ENCODE peak calls at places on chromosome 21, in seven cellular contexts. One of them, this sample, is unnamed.
A peak's percentile ranks its signal among the peaks of the same experiment; 100 is the strongest.

GRCh38 chr21:26148071-26148470 is 22.5 kb downstream of the APP start:
- DNase-seq in K562: no peak
- DNase-seq in A549: peak; percentile 3
- DNase-seq in CD8-positive, alpha-beta T cell: no peak
- DNase-seq in astrocyte: no peak
- DNase-seq in IMR-90: no peak
- DNase-seq in uterus: no peak
- DNase-seq in this sample: peak; percentile 74

GRCh38 chr21:42583150-42583991 is 69.7 kb downstream of the SLC37A1 start:
- DNase-seq in uterus: no peak
- DNase-seq in IMR-90: no peak
- DNase-seq in K562: no peak
- DNase-seq in astrocyte: no peak
- DNase-seq in A549: no peak
- DNase-seq in CD8-positive, alpha-beta T cell: no peak
- DNase-seq in this sample: no peak

GRCh38 chr21:34941162-34941561 is 107.9 kb downstream of the RUNX1 start:
- DNase-seq in K562: no peak
- DNase-seq in uterus: no peak
- DNase-seq in A549: no peak
- DNase-seq in astrocyte: no peak
- DNase-seq in CD8-positive, alpha-beta T cell: no peak
- DNase-seq in IMR-90: no peak
- DNase-seq in this sample: no peak

GRCh38 chr21:27633631-27634030 is 666.7 kb upstream of the ADAMTS5 start:
- DNase-seq in astrocyte: no peak
- DNase-seq in A549: no peak
- DNase-seq in uterus: no peak
- DNase-seq in CD8-positive, alpha-beta T cell: no peak
- DNase-seq in IMR-90: no peak
- DNase-seq in K562: no peak
- DNase-seq in this sample: peak; percentile 17

GRCh38 chr21:25626752-25627151 is 12.3 kb upstream of the JAM2 start:
- DNase-seq in K562: no peak
- DNase-seq in IMR-90: no peak
- DNase-seq in A549: no peak
- DNase-seq in astrocyte: no peak
- DNase-seq in CD8-positive, alpha-beta T cell: no peak
- DNase-seq in uterus: peak; percentile 73
- DNase-seq in this sample: peak; percentile 9

GRCh38 chr21:42215942-42216725 is 2.8 kb upstream of the ABCG1 start:
- DNase-seq in IMR-90: no peak
- DNase-seq in A549: no peak
- DNase-seq in K562: no peak
- DNase-seq in uterus: no peak
- DNase-seq in astrocyte: no peak
- DNase-seq in CD8-positive, alpha-beta T cell: no peak
- DNase-seq in this sample: no peak

GRCh38 chr21:35095859-35096291 is 46.8 kb upstream of the RUNX1 start:
- DNase-seq in uterus: no peak
- DNase-seq in K562: no peak
- DNase-seq in IMR-90: peak; percentile 47
- DNase-seq in CD8-positive, alpha-beta T cell: no peak
- DNase-seq in astrocyte: peak; percentile 74
- DNase-seq in A549: no peak
- DNase-seq in this sample: peak; percentile 78

GRCh38 chr21:34979383-34979782 is 69.7 kb downstream of the RUNX1 start:
- DNase-seq in IMR-90: no peak
- DNase-seq in CD8-positive, alpha-beta T cell: no peak
- DNase-seq in K562: no peak
- DNase-seq in uterus: no peak
- DNase-seq in astrocyte: peak; percentile 48
- DNase-seq in A549: no peak
- DNase-seq in this sample: no peak

GRCh38 chr21:14591882-14592281 is 45.8 kb upstream of the SAMSN1 start:
- DNase-seq in astrocyte: no peak
- DNase-seq in K562: no peak
- DNase-seq in CD8-positive, alpha-beta T cell: no peak
- DNase-seq in uterus: peak; percentile 13
- DNase-seq in A549: no peak
- DNase-seq in IMR-90: no peak
- DNase-seq in this sample: no peak

GRCh38 chr21:42120056-42120903 is 49.2 kb downstream of the UMODL1 start:
- DNase-seq in A549: no peak
- DNase-seq in astrocyte: no peak
- DNase-seq in K562: no peak
- DNase-seq in IMR-90: no peak
- DNase-seq in uterus: no peak
- DNase-seq in CD8-positive, alpha-beta T cell: no peak
- DNase-seq in this sample: no peak

GRCh38 chr21:17731554-17731953 is 87.6 kb downstream of the C21orf91 start:
- DNase-seq in CD8-positive, alpha-beta T cell: no peak
- DNase-seq in K562: no peak
- DNase-seq in astrocyte: no peak
- DNase-seq in A549: no peak
- DNase-seq in uterus: no peak
- DNase-seq in IMR-90: no peak
- DNase-seq in this sample: no peak

GRCh38 chr21:40680311-40680710 is 166.6 kb downstream of the DSCAM start:
- DNase-seq in IMR-90: no peak
- DNase-seq in CD8-positive, alpha-beta T cell: no peak
- DNase-seq in A549: no peak
- DNase-seq in K562: no peak
- DNase-seq in astrocyte: no peak
- DNase-seq in uterus: no peak
- DNase-seq in this sample: no peak

GRCh38 chr21:17602874-17603273 is 9.8 kb downstream of the BTG3 start:
- DNase-seq in A549: no peak
- DNase-seq in K562: no peak
- DNase-seq in astrocyte: peak; percentile 73
- DNase-seq in CD8-positive, alpha-beta T cell: no peak
- DNase-seq in uterus: no peak
- DNase-seq in IMR-90: peak; percentile 74
- DNase-seq in this sample: peak; percentile 40

GRCh38 chr21:38120984-38121855 is 135.6 kb upstream of the KCNJ15 start:
- DNase-seq in CD8-positive, alpha-beta T cell: no peak
- DNase-seq in uterus: no peak
- DNase-seq in K562: peak; percentile 92
- DNase-seq in A549: no peak
- DNase-seq in IMR-90: no peak
- DNase-seq in astrocyte: no peak
- DNase-seq in this sample: no peak

GRCh38 chr21:28229811-28230210 is 762.9 kb downstream of the LTN1 start:
- DNase-seq in K562: no peak
- DNase-seq in CD8-positive, alpha-beta T cell: no peak
- DNase-seq in astrocyte: peak; percentile 67
- DNase-seq in A549: no peak
- DNase-seq in IMR-90: peak; percentile 93
- DNase-seq in uterus: no peak
- DNase-seq in this sample: peak; percentile 91

GRCh38 chr21:41975391-41976272 is 21.8 kb upstream of the C2CD2 start:
- DNase-seq in A549: no peak
- DNase-seq in IMR-90: no peak
- DNase-seq in uterus: no peak
- DNase-seq in CD8-positive, alpha-beta T cell: no peak
- DNase-seq in K562: peak; percentile 29
- DNase-seq in astrocyte: no peak
- DNase-seq in this sample: no peak

GRCh38 chr21:28953247-28953646 is 39.4 kb downstream of the LTN1 start:
- DNase-seq in A549: no peak
- DNase-seq in IMR-90: no peak
- DNase-seq in astrocyte: no peak
- DNase-seq in CD8-positive, alpha-beta T cell: no peak
- DNase-seq in uterus: no peak
- DNase-seq in K562: no peak
- DNase-seq in this sample: no peak

GRCh38 chr21:28357743-28358142 is 634.9 kb downstream of the LTN1 start:
- DNase-seq in astrocyte: no peak
- DNase-seq in A549: no peak
- DNase-seq in K562: no peak
- DNase-seq in uterus: no peak
- DNase-seq in CD8-positive, alpha-beta T cell: no peak
- DNase-seq in IMR-90: peak; percentile 38
- DNase-seq in this sample: no peak

GRCh38 chr21:20617130-20617529 is 381.1 kb upstream of the NCAM2 start:
- DNase-seq in CD8-positive, alpha-beta T cell: no peak
- DNase-seq in IMR-90: no peak
- DNase-seq in K562: no peak
- DNase-seq in A549: no peak
- DNase-seq in astrocyte: no peak
- DNase-seq in uterus: no peak
- DNase-seq in this sample: peak; percentile 1

DNA sequence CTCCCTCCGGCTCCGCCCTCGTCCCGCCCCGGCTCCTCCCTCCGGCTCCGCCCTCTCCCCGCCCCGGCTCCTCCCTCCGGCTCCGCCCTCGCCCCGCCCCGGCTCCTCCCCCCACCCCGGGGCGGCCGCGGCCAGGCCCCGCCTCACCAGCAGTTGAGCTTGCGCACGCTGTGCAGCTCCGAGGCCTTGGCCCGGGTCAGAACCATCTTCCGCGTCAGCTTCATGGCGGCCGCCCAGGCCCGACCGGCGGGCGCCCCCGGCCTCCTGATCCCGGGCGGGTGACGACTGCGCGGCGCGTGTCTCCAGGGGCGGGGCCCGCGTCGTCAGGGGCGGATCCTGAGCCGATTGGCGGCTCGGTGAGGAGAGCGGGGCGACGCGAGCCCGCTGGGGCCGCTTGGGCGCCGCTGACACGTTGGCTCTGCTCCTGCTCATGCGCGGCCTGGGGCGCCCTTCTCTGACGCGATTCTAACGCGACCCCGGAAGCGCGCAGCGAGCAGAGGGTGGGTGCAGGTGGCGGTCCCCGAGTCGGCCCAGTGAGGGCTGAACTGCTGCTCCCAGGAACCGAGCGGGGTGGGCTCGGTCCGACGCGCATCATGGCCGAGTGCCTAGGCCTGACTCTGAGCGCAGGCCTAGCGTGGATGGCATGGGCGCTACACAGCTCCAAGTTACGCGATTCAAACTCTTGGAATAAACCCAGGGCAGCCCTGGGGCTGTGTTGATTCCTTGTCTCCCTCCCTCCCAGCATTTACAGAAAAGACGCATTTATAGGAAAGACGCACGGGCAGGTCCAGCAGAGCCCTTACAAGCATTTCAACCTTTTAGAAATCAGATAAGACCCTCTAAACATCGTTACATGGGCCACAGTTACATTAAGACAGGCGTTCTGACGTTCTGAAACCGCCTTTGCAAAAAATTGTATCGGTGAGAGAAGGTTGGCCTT is at the start of gene CFAP410:
- DNase-seq in IMR-90: peak; percentile 94
- DNase-seq in astrocyte: peak; percentile 85
- DNase-seq in uterus: peak; percentile 92
- DNase-seq in A549: peak; percentile 66
- DNase-seq in CD8-positive, alpha-beta T cell: peak; percentile 92
- DNase-seq in K562: peak; percentile 98
- DNase-seq in this sample: peak; percentile 98
- TF ChIP-seq CTCF in IMR-90: no peak
- TF ChIP-seq CTCF in astrocyte: no peak
- TF ChIP-seq CTCF in uterus: no peak
- TF ChIP-seq CTCF in A549: no peak
- TF ChIP-seq CTCF in CD8-positive, alpha-beta T cell: no peak
- TF ChIP-seq CTCF in K562: no peak
- TF ChIP-seq CTCF in this sample: no peak

DNA sequence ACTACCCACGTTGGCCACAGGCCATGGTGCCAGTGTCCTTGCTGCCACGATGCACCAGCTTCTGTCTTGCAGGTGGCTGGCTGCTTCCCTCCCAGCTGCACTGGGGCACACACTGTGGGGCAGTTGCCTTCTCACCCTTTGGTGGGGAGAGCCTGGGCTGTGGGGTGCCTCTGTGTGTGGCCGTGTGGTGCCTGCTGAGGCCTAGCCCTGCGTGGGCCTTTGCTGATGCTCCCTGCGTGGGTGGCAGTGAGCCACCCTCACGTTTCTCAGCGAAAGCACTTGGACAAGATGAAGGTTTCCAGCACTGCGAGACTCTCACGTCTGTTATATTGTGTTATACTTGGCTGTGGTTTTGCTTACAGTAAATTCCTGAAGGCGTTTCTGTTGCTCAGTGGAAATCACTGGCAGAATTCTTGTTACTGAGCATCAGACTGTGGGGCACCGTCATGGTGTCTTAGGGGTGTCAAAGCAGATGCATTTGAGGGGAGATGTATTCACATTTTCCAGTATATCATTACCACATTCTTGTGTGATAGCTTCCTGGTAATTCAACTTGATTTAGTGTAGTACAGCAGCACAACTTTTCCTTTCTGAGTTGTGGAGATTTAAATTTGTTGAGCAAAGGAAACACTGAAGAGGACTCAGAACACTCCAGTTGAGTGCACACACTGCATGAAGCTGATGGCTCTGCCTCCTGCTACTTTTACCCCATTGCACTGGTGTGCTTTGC is 124.7 kb downstream of the PCBP3 start:
- DNase-seq in astrocyte: peak; percentile 57
- DNase-seq in uterus: no peak
- DNase-seq in A549: no peak
- DNase-seq in IMR-90: peak; percentile 24
- DNase-seq in CD8-positive, alpha-beta T cell: no peak
- DNase-seq in K562: no peak
- DNase-seq in this sample: peak; percentile 54
- H3K27ac ChIP-seq in astrocyte: no peak overlapping the region
- H3K27ac ChIP-seq in uterus: no peak overlapping the region
- H3K27ac ChIP-seq in A549: no peak overlapping the region
- H3K27ac ChIP-seq in IMR-90: no peak overlapping the region
- H3K27ac ChIP-seq in CD8-positive, alpha-beta T cell: no peak overlapping the region
- H3K27ac ChIP-seq in K562: no peak overlapping the region
- H3K27ac ChIP-seq in this sample: no peak overlapping the region

GRCh38 chr21:23952269-23952668 is 1655.0 kb downstream of the MRPL39 start:
- DNase-seq in CD8-positive, alpha-beta T cell: no peak
- DNase-seq in K562: no peak
- DNase-seq in uterus: no peak
- DNase-seq in astrocyte: no peak
- DNase-seq in IMR-90: no peak
- DNase-seq in A549: no peak
- DNase-seq in this sample: no peak
- H3K4me1 ChIP-seq in CD8-positive, alpha-beta T cell: peaks cover 18% of the 10 kb centered on the region
- H3K4me1 ChIP-seq in K562: no peaks in the 10 kb centered on the region
- H3K4me1 ChIP-seq in uterus: no peaks in the 10 kb centered on the region
- H3K4me1 ChIP-seq in astrocyte: peaks cover 7% of the 10 kb centered on the region
- H3K4me1 ChIP-seq in IMR-90: no peaks in the 10 kb centered on the region
- H3K4me1 ChIP-seq in A549: no peaks in the 10 kb centered on the region
- H3K4me1 ChIP-seq in this sample: no peaks in the 10 kb centered on the region

DNA sequence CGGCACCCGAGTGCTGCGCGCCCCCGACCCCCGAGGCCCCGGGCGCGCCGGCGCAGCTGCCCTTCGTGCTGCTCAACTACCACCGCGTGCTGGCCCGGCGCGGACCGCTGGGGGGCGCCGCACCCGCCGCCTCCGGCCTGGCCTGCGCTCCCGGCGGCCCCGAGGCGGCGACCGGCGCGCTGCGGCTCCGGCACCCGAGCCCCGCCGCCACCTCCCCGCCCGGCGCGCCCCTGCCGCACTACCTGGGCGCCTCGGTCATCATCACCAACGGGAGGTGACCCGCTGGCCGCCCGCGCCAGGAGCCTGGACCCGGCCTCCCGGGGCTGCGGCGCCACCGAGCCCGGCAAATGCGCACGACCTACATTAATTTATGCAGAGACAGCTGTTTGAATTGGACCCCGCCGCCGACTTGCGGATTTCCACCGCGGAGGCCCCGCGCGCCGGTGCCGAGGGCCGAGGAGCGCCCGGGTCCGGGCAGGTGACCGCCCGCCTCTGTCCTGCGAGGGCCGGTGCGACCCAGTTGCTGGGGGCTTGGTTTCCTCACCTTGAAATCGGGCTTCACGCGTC is 49.0 kb downstream of the SIM2 start:
- DNase-seq in A549: no peak
- DNase-seq in IMR-90: peak; percentile 34
- DNase-seq in K562: peak; percentile 87
- DNase-seq in CD8-positive, alpha-beta T cell: no peak
- DNase-seq in astrocyte: peak; percentile 16
- DNase-seq in uterus: no peak
- DNase-seq in this sample: peak; percentile 51
- TF ChIP-seq CTCF in A549: no peak
- TF ChIP-seq CTCF in IMR-90: peak; percentile 56
- TF ChIP-seq CTCF in K562: peak; percentile 71
- TF ChIP-seq CTCF in CD8-positive, alpha-beta T cell: no peak
- TF ChIP-seq CTCF in astrocyte: no peak
- TF ChIP-seq CTCF in uterus: no peak
- TF ChIP-seq CTCF in this sample: peak; percentile 15

This sample was measured in cardiac muscle cell.